ENCODE peak calls at places on chromosomes 7 and 10, in six cellular contexts. V is KBM-7, L is HEK293T, C is ACHN, O is suprapubic skin, Q is frontal cortex. S is an unnamed sample.

GRCh38 chr7:43758861-43759683 is 592 bp downstream of the BLVRA start:
- DNase-seq in V (peak), L (peak), C (peak), O (peak), Q (no peak), S (peak)

GRCh38 chr10:67936416-67936815 is 52.0 kb downstream of the SIRT1 start:
- DNase-seq in V (no peak), L (no peak), C (no peak), O (no peak), Q (no peak), S (no peak)

GRCh38 chr10:38118072-38118807 is 24.1 kb downstream of the ZNF37A start:
- DNase-seq in V (peak), L (no peak), C (peak), O (no peak), Q (no peak), S (no peak)

GRCh38 chr7:158061031-158061630 is 526.5 kb downstream of the PTPRN2 start:
- DNase-seq in V (no peak), L (no peak), C (no peak), O (no peak), Q (no peak), S (no peak)

GRCh38 chr10:23818484-23818883 is 379.6 kb downstream of the OTUD1 start:
- DNase-seq in V (peak), L (no peak), C (no peak), O (no peak), Q (no peak), S (peak)

GRCh38 chr10:45437587-45438456 is 63.8 kb downstream of the ALOX5 start:
- DNase-seq in V (peak), L (no peak), C (no peak), O (no peak), Q (no peak), S (no peak)

GRCh38 chr7:5997210-5997808 is 11.5 kb downstream of the PMS2 start:
- DNase-seq in V (peak), L (peak), C (peak), O (no peak), Q (peak), S (peak)

GRCh38 chr7:137891016-137891655 is 44.4 kb upstream of the DGKI start:
- DNase-seq in V (no peak), L (no peak), C (no peak), O (no peak), Q (no peak), S (no peak)

GRCh38 chr7:101957733-101958525 is 140.5 kb downstream of the CUX1 start:
- DNase-seq in V (no peak), L (no peak), C (no peak), O (no peak), Q (no peak), S (no peak)

GRCh38 chr10:62817120-62817762 is 1.1 kb upstream of the EGR2 start:
- DNase-seq in V (no peak), L (peak), C (peak), O (no peak), Q (peak), S (peak)